ENCODE peak calls at places on chromosomes 6 and 20, in four cellular contexts. S is K562, D is GM12878, I is GM12891. P is an unnamed sample.

GRCh38 chr6:113172531-113172966 is 684.6 kb upstream of the MARCKS start:
- DNase-seq in D (no peak), I (no peak), S (no peak), P (no peak)

GRCh38 chr6:139846538-139847321 is 472.3 kb upstream of the CITED2 start:
- DNase-seq in S (no peak), I (no peak), D (no peak), P (peak)

GRCh38 chr20:25214824-25215223 is 19.3 kb downstream of the ENTPD6 start:
- DNase-seq in D (no peak), S (no peak), I (no peak), P (no peak)

GRCh38 chr6:75337805-75338204 is 53.2 kb upstream of the TMEM30A start:
- DNase-seq in D (no peak), I (no peak), S (no peak), P (no peak)

GRCh38 chr6:161033667-161034066 is 42.1 kb downstream of the MAP3K4 start:
- DNase-seq in I (no peak), D (no peak), S (no peak), P (no peak)

GRCh38 chr6:39927159-39927558 is 7.1 kb downstream of the MOCS1 start:
- DNase-seq in I (no peak), S (no peak), D (no peak), P (no peak)

GRCh38 chr6:473356-473755 is 81.8 kb downstream of the IRF4 start:
- DNase-seq in S (no peak), D (no peak), I (no peak), P (no peak)

GRCh38 chr6:14549319-14549770 is 431.8 kb downstream of the CD83 start:
- DNase-seq in S (no peak), I (no peak), D (no peak), P (no peak)

GRCh38 chr6:137850137-137850714 is 16.8 kb upstream of the TNFAIP3 start:
- DNase-seq in D (no peak), I (no peak), S (no peak), P (no peak)

GRCh38 chr20:61127311-61128044 is 124.6 kb upstream of the CDH4 start:
- DNase-seq in S (no peak), D (no peak), I (no peak), P (no peak)

GRCh38 chr6:22764521-22764920 is 195.2 kb downstream of the HDGFL1 start:
- DNase-seq in D (no peak), S (no peak), I (no peak), P (no peak)

GRCh38 chr20:62363920-62364851 is 2.9 kb downstream of the LAMA5 start:
- DNase-seq in D (no peak), S (peak), I (no peak), P (no peak)

DNA sequence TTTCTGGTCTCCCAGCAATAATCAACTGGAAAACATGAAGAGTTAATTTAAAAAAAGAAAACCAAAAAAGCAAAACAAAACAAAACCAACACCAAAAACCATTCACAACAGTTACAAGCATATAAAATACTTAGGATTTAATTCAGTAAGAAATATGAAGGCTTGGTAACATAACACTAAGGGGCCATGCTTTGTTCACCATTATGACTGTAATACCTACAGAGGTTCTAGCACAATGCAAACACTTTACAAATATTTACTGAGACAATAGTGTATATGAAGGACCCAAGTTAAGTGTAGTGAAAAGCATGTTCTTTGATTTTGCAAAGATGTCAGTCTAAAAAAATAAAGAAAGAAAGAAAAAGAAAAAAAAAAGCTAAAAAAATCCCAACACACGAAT is 109.8 kb upstream of the EMILIN3 start:
- DNase-seq in I (no peak), S (no peak), D (no peak), P (no peak)
- TF ChIP-seq SPI1 in I (no peak), S (no peak), D (no peak), P (no peak)

GRCh38 chr6:11358904-11359840 is 126.7 kb upstream of the NEDD9 start:
- DNase-seq in I (no peak), D (no peak), S (no peak), P (no peak)
- TF ChIP-seq SPI1 in I (no peak), D (no peak), S (no peak), P (no peak)

GRCh38 chr6:149218471-149218870 is 99.0 kb upstream of the TAB2 start:
- DNase-seq in S (no peak), D (no peak), I (no peak), P (no peak)
- TF ChIP-seq SPI1 in S (no peak), D (no peak), I (no peak), P (no peak)

GRCh38 chr6:42279144-42279781 is 61.6 kb upstream of the MRPS10 start:
- DNase-seq in S (no peak), I (no peak), D (no peak), P (no peak)
- TF ChIP-seq SPI1 in S (no peak), I (no peak), D (no peak), P (no peak)

DNA sequence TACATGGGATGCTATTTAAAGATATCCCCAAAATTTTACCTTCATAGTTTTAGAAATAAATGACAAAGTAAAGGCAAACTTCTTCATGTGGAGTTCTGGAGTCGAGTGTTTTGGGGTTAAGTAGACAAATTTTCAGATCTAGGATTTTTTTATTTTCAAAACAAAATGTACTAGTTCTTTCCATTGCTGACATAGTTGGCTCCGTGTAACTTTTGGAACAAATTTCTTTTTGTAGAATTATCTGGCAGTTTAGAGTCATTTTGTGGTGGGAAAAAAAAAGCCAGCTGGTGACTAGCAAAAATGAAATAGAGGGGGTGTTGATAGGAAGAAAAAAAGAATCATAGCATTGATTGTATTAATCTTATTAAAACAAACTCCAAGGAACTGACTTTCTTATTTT is 131.6 kb upstream of the TCF21 start:
- DNase-seq in I (no peak), S (no peak), D (no peak), P (no peak)
- TF ChIP-seq SPI1 in I (no peak), S (no peak), D (no peak), P (no peak)

GRCh38 chr6:100979269-100979668 is 98.1 kb upstream of the ASCC3 start:
- DNase-seq in I (no peak), D (no peak), S (no peak), P (no peak)
- TF ChIP-seq SPI1 in I (no peak), D (no peak), S (no peak), P (no peak)

DNA sequence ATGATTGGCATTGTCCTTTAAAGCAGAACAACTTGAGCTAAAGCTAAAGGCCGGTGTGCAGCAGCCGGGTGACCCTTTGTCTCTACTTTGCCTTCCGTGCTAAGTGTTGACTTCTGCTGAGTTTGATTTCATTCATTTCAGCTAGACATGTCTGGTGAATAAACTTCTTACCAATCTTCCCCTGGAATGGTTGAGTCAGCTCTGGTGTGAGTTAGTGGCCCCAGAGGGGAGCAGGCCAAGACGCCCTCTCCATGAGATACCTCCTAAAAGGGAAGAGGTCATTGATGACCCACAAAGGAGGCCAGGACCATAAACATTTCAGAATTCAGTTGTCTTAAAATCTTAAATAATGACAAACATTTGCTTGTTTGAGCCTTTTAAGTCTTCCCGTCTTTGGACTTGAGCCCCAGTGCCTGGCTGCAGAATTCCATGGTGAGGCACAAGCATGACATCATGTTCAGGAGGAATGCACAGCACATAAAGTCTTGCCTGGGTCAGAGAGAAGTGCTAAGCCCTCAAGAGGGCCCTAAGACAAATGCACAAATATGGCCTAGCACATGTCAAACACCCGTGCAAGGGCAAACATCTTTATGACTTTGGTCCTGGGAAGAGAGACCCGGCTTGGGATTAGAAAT is 96.3 kb upstream of the NEDD9 start:
- DNase-seq in D (no peak), S (no peak), I (no peak), P (no peak)
- TF ChIP-seq SPI1 in D (no peak), S (no peak), I (no peak), P (no peak)

GRCh38 chr6:30060634-30060981 is 457 bp upstream of the POLR1H start:
- DNase-seq in I (no peak), D (no peak), S (peak), P (peak)
- TF ChIP-seq SPI1 in I (no peak), D (no peak), S (no peak), P (no peak)

DNA sequence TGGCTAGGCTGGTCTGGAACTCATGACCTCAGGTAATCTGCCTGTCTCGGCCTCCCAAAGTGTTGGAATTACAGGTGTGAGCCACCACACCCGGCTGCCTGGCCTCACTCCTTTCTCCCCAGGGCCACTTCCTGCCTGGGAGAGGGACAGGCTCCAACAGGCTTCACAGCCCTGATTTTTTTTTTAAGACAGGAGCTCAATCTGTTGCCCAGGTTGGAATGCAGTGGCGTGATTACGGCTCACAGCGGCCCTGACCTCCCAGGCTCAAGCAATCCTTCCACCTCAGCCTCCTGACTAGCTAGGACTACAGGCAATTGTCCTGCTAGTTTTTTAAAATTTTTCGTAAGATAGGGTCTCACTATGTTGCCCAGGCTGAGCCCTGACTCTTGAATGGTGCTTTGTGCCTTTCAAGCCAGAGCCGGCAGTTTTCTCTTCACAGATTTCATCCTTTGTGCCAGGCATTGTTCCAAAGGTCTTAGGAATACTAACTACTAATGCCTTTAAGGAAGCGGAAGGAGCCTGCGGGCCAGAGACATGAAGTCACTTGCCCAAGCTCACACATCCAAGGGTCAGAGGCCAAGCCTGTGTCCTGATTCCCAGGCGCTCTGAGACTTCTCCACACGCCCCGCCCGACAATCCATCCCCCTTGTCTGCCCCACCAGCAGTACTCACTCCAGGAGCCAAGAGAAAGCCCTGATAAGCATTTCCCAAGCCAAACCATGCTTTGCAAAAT is 19.2 kb downstream of the CAPN11 start:
- DNase-seq in D (no peak), I (no peak), S (no peak), P (no peak)
- TF ChIP-seq SPI1 in D (no peak), I (no peak), S (no peak), P (no peak)